ENCODE peak calls at places on chromosomes 1 and 21, in ten cellular contexts. A, S, Z, T, L, C, P, V, F and N are unnamed samples.

GRCh38 chr1:119055568-119055967 is 67.4 kb upstream of the TBX15 start:
- DNase-seq in T (no peak), F (no peak), L (no peak), C (no peak), Z (no peak), P (no peak), V (no peak), S (no peak), A (no peak), N (no peak)

GRCh38 chr1:46547481-46548383 is 3.7 kb downstream of the KNCN start:
- DNase-seq in F (peak; percentile 30), P (peak; percentile 47), C (peak; percentile 42), V (no peak), L (peak; percentile 56), Z (peak; percentile 50), T (no peak), S (peak; percentile 15), A (no peak), N (peak; percentile 35)

GRCh38 chr1:116152950-116153691 is 41.9 kb downstream of the MAB21L3 start:
- DNase-seq in F (no peak), L (no peak), A (no peak), T (no peak), V (no peak), S (no peak), C (no peak), P (no peak), Z (no peak), N (no peak)

GRCh38 chr1:151920147-151920546 is 10.8 kb upstream of the THEM4 start:
- DNase-seq in C (no peak), F (no peak), T (no peak), S (no peak), V (no peak), L (no peak), P (no peak), A (no peak), Z (no peak), N (no peak)

GRCh38 chr1:211638723-211639122 is 36.7 kb downstream of the NEK2 start:
- DNase-seq in A (no peak), L (no peak), S (no peak), P (peak; percentile 37), V (no peak), T (no peak), C (no peak), F (no peak), Z (no peak), N (no peak)

GRCh38 chr1:107867422-107867821 is 97.6 kb downstream of the VAV3 start:
- DNase-seq in C (no peak), T (no peak), F (no peak), P (no peak), S (no peak), Z (no peak), A (no peak), L (no peak), V (no peak), N (no peak)

GRCh38 chr1:171715813-171716251 is 26.0 kb downstream of the VAMP4 start:
- DNase-seq in T (no peak), L (peak; percentile 10), Z (no peak), A (no peak), C (peak; percentile 1), V (no peak), P (peak; percentile 7), S (no peak), F (no peak), N (peak; percentile 5)

GRCh38 chr21:31991356-31992331 is 118.8 kb downstream of the HUNK start:
- DNase-seq in C (no peak), V (no peak), S (no peak), L (no peak), P (no peak), Z (no peak), T (no peak), F (no peak), A (no peak), N (no peak)

GRCh38 chr1:48776400-48777218 is at the start of gene BEND5:
- DNase-seq in A (peak; percentile 30), V (peak; percentile 40), F (no peak), C (peak; percentile 82), Z (peak; percentile 11), S (peak; percentile 78), L (peak; percentile 75), T (peak; percentile 59), P (peak; percentile 46), N (no peak)

GRCh38 chr21:45356251-45356650 is 48.7 kb upstream of the COL18A1 start:
- DNase-seq in P (no peak), F (no peak), S (no peak), V (no peak), C (no peak), T (no peak), A (no peak), L (no peak), Z (no peak), N (no peak)

GRCh38 chr1:910881-911721 is 12.6 kb upstream of the SAMD11 start:
- DNase-seq in T (peak; percentile 60), C (no peak), P (peak; percentile 51), F (peak; percentile 87), S (no peak), L (no peak), A (no peak), Z (no peak), V (no peak), N (peak; percentile 25)

GRCh38 chr1:47788761-47789160 is 208.4 kb downstream of the TRABD2B start:
- DNase-seq in C (no peak), V (no peak), L (no peak), S (no peak), Z (no peak), P (no peak), T (no peak), A (no peak), F (no peak), N (no peak)